ENCODE peak calls at places on chromosomes 5 and 9, in four cellular contexts. F is H1, I is H9, M is neuronal stem cell. H is an unnamed sample.

GRCh38 chr5:56080375-56081052 is 85.8 kb upstream of the IL6ST start:
- DNase-seq in F (no peak), M (no peak), I (no peak), H (no peak)

GRCh38 chr9:7067169-7067568 is 309.4 kb downstream of the KDM4C start:
- DNase-seq in M (no peak), F (no peak), I (no peak), H (no peak)

GRCh38 chr5:60888359-60889061 is 44.4 kb upstream of the ELOVL7 start:
- DNase-seq in F (no peak), M (no peak), I (no peak), H (no peak)

GRCh38 chr5:112419596-112420110 is 576 bp upstream of the EPB41L4A start:
- DNase-seq in I (peak; percentile 69), F (no peak), M (peak; percentile 56), H (peak; percentile 76)

GRCh38 chr9:26346942-26347477 is 545.6 kb downstream of the CAAP1 start:
- DNase-seq in I (no peak), F (no peak), M (no peak), H (no peak)

GRCh38 chr5:86971034-86971511 is 296.6 kb upstream of the RASA1 start:
- DNase-seq in I (no peak), F (no peak), M (no peak), H (peak; percentile 37)

GRCh38 chr9:71518045-71518888 is 250.0 kb downstream of the CEMIP2 start:
- DNase-seq in F (no peak), M (no peak), I (no peak), H (no peak)

GRCh38 chr9:74742792-74743389 is 144.8 kb downstream of the TRPM6 start:
- DNase-seq in M (peak; percentile 38), F (no peak), I (peak; percentile 31), H (peak; percentile 36)

GRCh38 chr5:34743878-34744277 is 87.8 kb downstream of the RAI14 start:
- DNase-seq in F (no peak), I (no peak), M (no peak), H (no peak)

GRCh38 chr5:89930591-89931383 is 478.8 kb downstream of the CETN3 start:
- DNase-seq in M (no peak), F (no peak), I (no peak), H (peak; percentile 37)

GRCh38 chr5:157384971-157385709 is 74.9 kb upstream of the NIPAL4 start:
- DNase-seq in M (no peak), I (no peak), F (peak; percentile 51), H (peak; percentile 99)

GRCh38 chr9:123848447-123849085 is 81.4 kb downstream of the DENND1A start:
- DNase-seq in F (no peak), M (no peak), I (no peak), H (no peak)

GRCh38 chr5:141753971-141754713 is 72.1 kb upstream of the ARAP3 start:
- DNase-seq in F (no peak), M (peak; percentile 75), I (peak; percentile 64), H (peak; percentile 84)

GRCh38 chr5:54646285-54647101 is 128.9 kb downstream of the SNX18 start:
- DNase-seq in F (peak; percentile 15), I (peak; percentile 42), M (peak; percentile 8), H (peak; percentile 52)

GRCh38 chr5:318341-318897 is 3.1 kb upstream of the AHRR start:
- DNase-seq in I (no peak), M (no peak), F (no peak), H (peak; percentile 44)

GRCh38 chr5:96844476-96844990 is 31.8 kb upstream of the ERAP2 start:
- DNase-seq in F (no peak), I (no peak), M (no peak), H (peak; percentile 57)

GRCh38 chr9:137019891-137020683 is 8.0 kb downstream of the ABCA2 start:
- DNase-seq in F (no peak), M (no peak), I (peak; percentile 50), H (no peak)

GRCh38 chr9:114047717-114048116 is 30.4 kb downstream of the AMBP start:
- DNase-seq in I (peak; percentile 52), M (no peak), F (no peak), H (peak; percentile 66)

GRCh38 chr9:2085719-2086515 is 70.8 kb downstream of the SMARCA2 start:
- DNase-seq in M (no peak), F (no peak), I (no peak), H (no peak)

GRCh38 chr5:130966990-130967389 is 198.1 kb downstream of the HINT1 start:
- DNase-seq in M (no peak), I (no peak), F (no peak), H (no peak)

GRCh38 chr5:92500752-92501151 is 1080.3 kb downstream of the NR2F1-AS1 start:
- DNase-seq in I (no peak), M (no peak), F (no peak), H (no peak)

GRCh38 chr9:38024036-38024681 is 44.9 kb downstream of the SHB start:
- DNase-seq in I (peak; percentile 43), M (no peak), F (no peak), H (peak; percentile 77)

GRCh38 chr9:133677126-133678010 is 41.2 kb downstream of the DBH start:
- DNase-seq in M (no peak), I (no peak), F (no peak), H (no peak)

GRCh38 chr9:3578786-3579185 is 53.0 kb upstream of the RFX3 start:
- DNase-seq in M (no peak), I (no peak), F (no peak), H (no peak)

DNA sequence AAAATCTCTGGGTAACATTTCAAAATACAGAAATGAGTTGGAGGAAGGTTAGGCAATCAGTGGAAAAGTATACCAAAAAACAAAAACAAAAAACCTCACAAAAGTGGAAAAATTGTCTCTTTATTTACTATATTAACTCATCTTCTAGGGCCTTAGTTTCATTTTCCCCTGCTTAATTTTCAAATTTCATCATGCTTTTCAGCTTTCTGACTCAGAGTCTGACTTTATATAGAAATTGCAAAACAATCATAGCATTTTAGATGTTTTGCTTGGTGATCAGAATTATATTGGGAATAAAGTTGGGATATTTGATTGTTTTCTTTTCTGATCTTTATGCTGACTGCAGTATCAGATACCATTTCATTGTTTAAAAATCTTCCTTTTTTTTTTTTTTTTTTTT is 257.0 kb upstream of the PRR16 start:
- DNase-seq in I (no peak), F (no peak), M (no peak), H (no peak)
- H3K9ac ChIP-seq in I (no peak overlapping the region), F (no peak overlapping the region), M (no peak overlapping the region), H (no peak overlapping the region)

DNA sequence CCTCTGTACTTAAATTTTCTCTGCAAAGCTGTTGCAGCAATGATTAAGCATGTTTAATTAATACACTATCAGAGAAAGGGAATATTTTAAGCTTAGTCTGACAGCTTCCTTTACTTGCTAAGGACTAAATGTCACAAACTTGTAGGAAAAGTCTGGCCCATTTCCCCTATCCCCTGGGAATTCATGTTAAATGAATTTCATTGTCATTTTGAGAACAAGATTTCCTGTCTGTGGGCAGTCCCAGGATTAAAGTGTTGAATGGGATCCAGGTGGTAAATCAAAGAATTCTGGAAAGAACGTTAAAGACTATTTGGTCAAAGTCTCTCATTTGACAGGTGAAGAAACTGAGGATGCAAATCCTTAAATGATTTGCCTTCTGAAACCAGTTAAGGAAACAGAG is 214.8 kb downstream of the MPDZ start:
- DNase-seq in F (no peak), M (no peak), I (no peak), H (no peak)
- H3K23ac ChIP-seq in F (no peak overlapping the region), M (no peak overlapping the region), I (no peak overlapping the region), H (no peak overlapping the region)

GRCh38 chr9:129481424-129481823 is 139.5 kb downstream of the C9orf50 start:
- DNase-seq in F (no peak), M (no peak), I (no peak), H (no peak)

GRCh38 chr9:129484325-129485000 is 136.4 kb downstream of the C9orf50 start:
- DNase-seq in F (no peak), I (no peak), M (no peak), H (no peak)

GRCh38 chr9:129483467-129484324 is 137.2 kb downstream of the C9orf50 start:
- DNase-seq in M (no peak), I (no peak), F (no peak), H (peak; percentile 83)

GRCh38 chr9:129481824-129482511 is 138.9 kb downstream of the C9orf50 start:
- DNase-seq in F (no peak), I (no peak), M (no peak), H (peak; percentile 68)

DNA sequence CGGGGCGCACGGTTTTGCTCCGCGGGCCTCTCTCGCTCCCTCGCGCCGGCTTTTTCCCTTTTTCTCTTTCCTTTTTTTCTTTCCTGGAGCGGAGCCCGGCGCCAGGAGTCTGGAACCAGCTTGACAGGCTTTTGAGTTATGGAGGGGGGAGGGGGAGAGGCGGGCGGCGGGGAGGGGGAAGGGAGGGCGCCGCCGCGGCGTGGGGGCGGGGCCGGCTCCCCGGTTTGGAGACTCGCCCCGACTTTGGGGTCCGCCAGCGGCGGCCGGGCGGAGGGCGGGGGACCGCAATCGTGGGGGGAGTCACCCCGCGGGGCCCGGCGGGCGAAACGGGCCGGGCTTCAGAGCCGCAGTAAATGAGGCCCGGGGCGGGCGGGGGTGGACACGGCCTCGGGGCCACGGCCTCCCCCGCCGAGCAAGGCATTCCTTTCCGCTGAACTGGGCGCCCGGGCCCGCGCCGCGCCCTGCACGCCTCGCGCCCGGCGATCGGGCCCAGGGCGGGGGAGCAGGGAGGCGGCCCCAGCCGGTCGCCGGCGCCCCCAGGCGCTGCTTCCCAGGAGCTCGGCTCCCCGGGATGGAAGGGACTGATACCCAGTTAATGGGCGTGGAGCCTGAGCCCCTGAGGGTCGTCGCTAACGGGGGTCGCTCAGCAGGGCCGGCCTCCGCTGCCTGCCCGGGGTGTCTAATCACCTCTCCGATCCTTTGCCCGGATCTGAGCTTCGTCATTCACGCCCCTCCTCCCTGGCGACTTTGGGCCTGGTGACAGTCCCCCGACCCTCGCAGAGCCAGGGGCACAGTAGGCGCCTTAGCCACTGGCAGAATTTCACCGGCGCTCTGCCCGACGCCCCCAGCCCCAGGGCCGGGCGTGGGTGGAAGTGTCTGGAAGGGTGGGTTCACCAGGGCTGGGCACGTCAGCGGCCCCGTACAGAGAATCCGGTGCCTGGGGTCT is 138.1 kb downstream of the C9orf50 start:
- DNase-seq in F (no peak), I (no peak), M (peak; percentile 49), H (peak; percentile 89)
- H3K9ac ChIP-seq in F (no peak overlapping the region), I (no peak overlapping the region), M (peak overlapping the region; percentile 82), H (peak overlapping the region; percentile 83)

DNA sequence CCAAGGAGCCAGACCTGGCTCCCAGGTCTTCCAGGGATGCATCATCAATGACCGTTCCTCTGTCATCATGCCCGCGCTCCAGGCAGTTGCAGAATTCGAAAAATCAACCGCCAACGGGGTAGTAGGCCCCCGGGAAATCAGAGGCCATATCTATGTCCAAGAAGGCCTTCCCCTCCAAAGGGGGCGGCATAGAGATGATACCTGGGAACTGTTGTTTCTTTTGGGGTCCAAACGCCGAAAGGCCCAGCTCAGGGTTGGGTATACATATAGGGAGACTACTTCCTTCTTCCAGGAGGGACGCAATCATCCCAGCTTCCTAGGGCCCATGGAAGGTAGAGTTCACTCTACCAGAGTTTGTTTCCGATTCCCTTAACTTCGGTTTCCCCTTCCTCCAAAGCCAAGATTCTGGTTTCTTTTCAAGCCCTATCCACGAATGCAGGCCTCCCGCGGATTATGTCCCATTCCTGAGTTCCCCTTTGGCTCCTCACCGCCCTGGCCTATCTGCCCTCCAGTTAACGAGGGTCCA is 754 bp downstream of the DCAF12 start:
- DNase-seq in M (no peak), I (peak; percentile 29), F (no peak), H (peak; percentile 60)
- H3K23ac ChIP-seq in M (no peak overlapping the region), I (no peak overlapping the region), F (no peak overlapping the region), H (no peak overlapping the region)

GRCh38 chr5:100726116-100726515 is 177.0 kb downstream of the ST8SIA4 start:
- DNase-seq in M (no peak), I (no peak), F (no peak), H (no peak)

DNA sequence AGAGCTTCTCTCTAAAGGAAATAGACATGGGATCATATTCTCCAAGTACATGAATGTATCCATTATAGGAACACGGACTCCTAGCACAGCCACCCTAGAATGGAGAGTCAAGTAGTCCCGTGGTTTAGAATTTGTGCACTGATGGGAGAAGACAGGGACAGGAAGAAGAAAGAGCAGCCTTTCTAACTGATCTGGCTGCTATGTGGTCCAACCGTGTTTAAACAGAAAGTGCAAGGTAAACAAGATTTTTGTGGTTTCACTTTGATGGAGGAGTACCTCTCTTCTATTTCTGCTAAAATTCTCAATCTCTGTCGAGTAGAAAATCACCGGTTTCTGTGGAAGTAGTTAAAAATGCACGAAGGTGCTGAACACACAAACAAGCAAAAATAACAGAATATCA is 171.3 kb downstream of the ST8SIA4 start:
- DNase-seq in I (no peak), M (no peak), F (no peak), H (no peak)
- H3K9ac ChIP-seq in I (no peak overlapping the region), M (no peak overlapping the region), F (no peak overlapping the region), H (no peak overlapping the region)